ENCODE peak calls at places on chromosomes 1 and 21, in four cellular contexts. Q, R, N and A are unnamed samples.

GRCh38 chr21:42125571-42126544 is 54.7 kb downstream of the UMODL1 start:
- DNase-seq in R (no peak), N (peak), Q (no peak), A (no peak)

GRCh38 chr21:26659181-26659580 is 86.1 kb upstream of the CYYR1 start:
- DNase-seq in R (no peak), N (no peak), Q (no peak), A (no peak)

GRCh38 chr1:15038232-15039016 is 115.1 kb upstream of the TMEM51 start:
- DNase-seq in R (no peak), Q (peak), N (no peak), A (no peak)

GRCh38 chr21:41321211-41321907 is 4.8 kb downstream of the FAM3B start:
- DNase-seq in N (no peak), Q (peak), R (no peak), A (no peak)

GRCh38 chr1:161192476-161193465 is 6.1 kb downstream of the ADAMTS4 start:
- DNase-seq in N (peak), R (peak), Q (peak), A (peak)

GRCh38 chr1:27601771-27602509 is 2.0 kb downstream of the AHDC1 start:
- DNase-seq in Q (peak), N (no peak), R (no peak), A (no peak)

GRCh38 chr1:204986181-204986580 is 56.8 kb upstream of the CNTN2 start:
- DNase-seq in Q (no peak), R (no peak), N (no peak), A (no peak)

GRCh38 chr1:38787041-38787440 is 72.5 kb downstream of the RRAGC start:
- DNase-seq in N (no peak), R (no peak), Q (no peak), A (no peak)

GRCh38 chr1:91582431-91582921 is 81.8 kb downstream of the CDC7 start:
- DNase-seq in R (no peak), Q (no peak), N (peak), A (no peak)

GRCh38 chr21:30710499-30710898 is 8.1 kb downstream of the KRTAP21-3 start:
- DNase-seq in N (no peak), R (no peak), Q (peak), A (no peak)

GRCh38 chr1:183092350-183092749 is 69.1 kb downstream of the LAMC1 start:
- DNase-seq in Q (no peak), R (no peak), N (no peak), A (no peak)

GRCh38 chr1:22114083-22115012 is 28.5 kb downstream of the WNT4 start:
- DNase-seq in N (peak), Q (no peak), R (no peak), A (no peak)

GRCh38 chr1:99579691-99580171 is 66.2 kb upstream of the PALMD start:
- DNase-seq in Q (no peak), R (no peak), N (no peak), A (no peak)

GRCh38 chr1:244296447-244296846 is 155.3 kb downstream of the ADSS2 start:
- DNase-seq in R (no peak), N (no peak), Q (no peak), A (no peak)